ENCODE peak calls at places on chromosomes 4 and X, in four cellular contexts. F, I, E and S are unnamed samples. For H3K9me3, the result is how much of the 10 kb centered on the place peaks cover.

GRCh38 chr4:47839259-47839658 is 1.4 kb upstream of the CORIN start:
- DNase-seq in F (no peak), I (peak), E (no peak), S (no peak)

GRCh38 chrX:155873203-155873602 is 7.9 kb upstream of the VAMP7 start:
- DNase-seq in F (no peak), I (no peak), E (no peak), S (no peak)

GRCh38 chrX:69018416-69019072 is 146.7 kb downstream of the PJA1 start:
- DNase-seq in F (no peak), I (no peak), E (no peak), S (no peak)

GRCh38 chr4:7394681-7395451 is 39.9 kb downstream of the PSAPL1 start:
- DNase-seq in F (no peak), I (peak), E (no peak), S (no peak)

GRCh38 chr4:53586121-53586816 is 5.0 kb downstream of the LNX1 start:
- DNase-seq in F (no peak), I (no peak), E (peak), S (no peak)

GRCh38 chr4:185033950-185034349 is 15.7 kb downstream of the HELT start:
- DNase-seq in F (no peak), I (no peak), E (no peak), S (no peak)

GRCh38 chr4:112515278-112516075 is 503 bp downstream of the NEUROG2 start:
- DNase-seq in F (peak), I (peak), E (no peak), S (peak)

GRCh38 chrX:12899506-12899905 is 6.9 kb upstream of the TLR8 start:
- DNase-seq in F (no peak), I (no peak), E (no peak), S (no peak)

GRCh38 chr4:179130122-179130714 is 1688.0 kb upstream of the AGA start:
- DNase-seq in F (no peak), I (no peak), E (no peak), S (no peak)

GRCh38 chr4:56772134-56772533 is 49.4 kb downstream of the SPINK2 start:
- DNase-seq in F (no peak), I (no peak), E (no peak), S (no peak)

GRCh38 chr4:183136880-183137279 is 37.8 kb downstream of the WWC2 start:
- DNase-seq in F (no peak), I (no peak), E (no peak), S (no peak)

GRCh38 chr4:68152411-68152810 is 22.7 kb upstream of the TMPRSS11F start:
- DNase-seq in F (no peak), I (peak), E (peak), S (no peak)

GRCh38 chr4:76623217-76624060 is 188.4 kb downstream of the SHROOM3 start:
- DNase-seq in F (no peak), I (no peak), E (no peak), S (no peak)

GRCh38 chrX:15856580-15856979 is 2.0 kb upstream of the AP1S2 start:
- DNase-seq in F (no peak), I (no peak), E (no peak), S (no peak)

GRCh38 chr4:39698424-39699009 is 581 bp downstream of the UBE2K start:
- DNase-seq in F (peak), I (peak), E (no peak), S (peak)

GRCh38 chr4:126762651-126763247 is 870.0 kb upstream of the INTU start:
- DNase-seq in F (no peak), I (no peak), E (no peak), S (no peak)

GRCh38 chrX:4710618-4711433 is 997.4 kb upstream of the PRKX start:
- DNase-seq in F (no peak), I (peak), E (peak), S (no peak)

DNA sequence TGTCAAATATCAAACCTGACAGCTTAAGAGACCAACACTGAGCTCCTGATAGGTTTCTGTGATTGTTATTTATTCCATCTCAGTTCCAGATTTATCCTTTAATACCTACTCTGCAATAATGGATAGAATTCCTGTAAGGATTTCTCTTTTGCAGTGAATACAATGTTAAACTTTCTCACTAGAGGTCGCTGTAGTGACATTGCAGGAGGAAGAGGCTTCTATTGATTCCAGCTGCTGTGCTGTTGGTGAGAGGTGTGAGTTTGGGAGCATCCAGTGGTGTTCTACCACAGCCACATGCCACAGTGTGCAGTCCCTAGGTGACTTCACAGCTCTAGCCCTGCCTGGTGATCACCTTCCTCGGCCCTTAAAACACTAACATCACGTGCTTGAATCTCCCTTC is 34.6 kb upstream of the DCAF8L2 start:
- DNase-seq in F (no peak), I (peak), E (no peak), S (no peak)
- TF ChIP-seq CTCF in F (peak), I (peak), E (peak), S (peak)

DNA sequence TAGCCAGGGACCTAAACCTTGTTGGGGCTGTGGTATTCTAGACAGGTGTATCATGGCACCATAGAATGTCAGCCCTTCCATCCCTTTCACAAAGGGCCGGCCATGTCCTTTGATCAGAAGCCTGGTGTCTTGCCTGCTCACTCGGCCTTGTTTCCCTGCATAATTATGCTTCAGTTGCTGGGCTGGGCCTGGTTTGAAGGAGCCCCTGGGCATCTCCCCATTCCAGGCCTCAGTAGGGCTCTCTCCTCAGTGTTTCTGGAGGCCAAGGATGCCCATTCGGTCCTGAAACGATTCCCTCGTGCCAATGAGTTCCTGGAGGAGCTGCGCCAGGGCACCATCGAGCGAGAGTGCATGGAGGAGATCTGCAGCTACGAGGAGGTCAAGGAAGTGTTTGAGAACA is 4.5 kb downstream of the PRRG3 start:
- DNase-seq in F (no peak), I (no peak), E (no peak), S (no peak)
- H3K9me3 ChIP-seq in F (under half), I (under half), E (under half), S (under half)

DNA sequence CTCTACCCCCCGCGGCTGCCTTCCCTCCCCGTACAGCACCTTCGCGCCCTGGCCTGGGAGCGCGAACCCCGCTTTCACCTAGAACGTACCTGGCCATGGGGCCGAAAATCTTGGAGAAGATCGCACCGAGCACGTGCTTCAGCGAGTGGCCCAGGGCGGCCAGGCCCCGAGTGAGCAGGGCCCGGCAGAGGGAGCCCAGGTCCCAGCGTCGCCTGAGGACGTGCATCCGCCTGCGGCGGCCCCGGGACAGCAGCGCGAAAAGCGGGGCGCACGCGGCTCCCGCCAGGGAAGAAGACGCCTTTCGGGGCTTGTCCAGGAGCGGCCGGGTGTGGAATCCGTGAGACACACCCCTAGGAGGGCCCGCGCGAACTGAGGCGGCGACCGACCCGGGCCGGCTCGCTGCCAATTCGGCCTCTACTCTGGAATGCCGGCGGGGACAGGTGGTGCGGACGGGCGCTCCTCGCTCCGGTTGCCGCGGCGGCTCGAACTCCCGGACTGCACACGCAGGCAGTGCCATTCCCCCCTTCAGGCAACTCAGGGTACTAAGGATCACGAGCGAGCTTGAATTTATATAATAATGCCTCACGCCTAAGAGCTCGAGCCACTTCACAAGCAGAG is at the start of gene HS6ST2:
- DNase-seq in F (peak), I (peak), E (no peak), S (peak)
- TF ChIP-seq CTCF in F (no peak), I (no peak), E (no peak), S (no peak)

DNA sequence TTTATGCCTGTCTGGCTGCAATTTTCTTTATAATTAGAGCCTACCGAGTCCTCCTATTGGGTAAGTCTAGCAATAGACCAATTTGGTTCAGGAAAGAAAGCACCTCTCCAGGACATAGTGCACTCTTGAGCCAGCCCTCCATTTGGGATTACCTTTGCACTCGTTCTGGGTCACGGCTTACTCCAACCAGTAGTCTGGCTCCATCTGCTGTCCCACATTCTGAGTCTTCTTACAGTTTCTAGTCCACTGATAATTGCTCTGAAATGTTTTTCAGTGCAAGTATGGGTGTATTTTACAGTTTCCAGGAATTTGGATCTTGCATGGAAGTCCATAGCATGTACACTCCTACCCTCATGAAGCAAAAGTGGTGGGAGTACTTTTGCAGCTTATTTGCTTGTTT is 34.8 kb upstream of the USP51 start:
- DNase-seq in F (no peak), I (no peak), E (no peak), S (no peak)
- H3K9me3 ChIP-seq in F (under half), I (under half), E (under half), S (under half)